ENCODE peak calls at places on chromosomes 2 and 18, in eight cellular contexts. H, L, O, Z, P, J, T and B are unnamed samples.

GRCh38 chr18:6401687-6402086 is 13.0 kb downstream of the L3MBTL4 start:
- DNase-seq in H (no peak), P (no peak), T (no peak), J (no peak), L (no peak), O (peak), Z (no peak), B (no peak)

GRCh38 chr2:112534826-112535225 is 7.4 kb upstream of the POLR1B start:
- DNase-seq in Z (no peak), L (no peak), O (no peak), J (no peak), H (no peak), T (no peak), P (no peak), B (no peak)

GRCh38 chr2:14903709-14904374 is 271.3 kb downstream of the LRATD1 start:
- DNase-seq in J (peak), L (peak), T (no peak), H (no peak), P (peak), Z (no peak), O (peak), B (peak)

GRCh38 chr2:65228249-65228750 is 669 bp downstream of the ACTR2 start:
- DNase-seq in T (no peak), L (no peak), P (peak), J (no peak), Z (no peak), O (peak), H (no peak), B (no peak)

GRCh38 chr2:136118819-136119716 is 1.1 kb upstream of the CXCR4 start:
- DNase-seq in O (peak), T (no peak), Z (peak), L (peak), P (peak), H (no peak), J (peak), B (peak)

GRCh38 chr2:46032996-46033395 is 264.2 kb upstream of the EPAS1 start:
- DNase-seq in Z (no peak), L (no peak), J (no peak), O (no peak), P (no peak), T (no peak), H (no peak), B (peak)

GRCh38 chr18:63736856-63737255 is 34.1 kb downstream of the SERPINB11 start:
- DNase-seq in T (no peak), O (no peak), H (no peak), Z (no peak), J (no peak), P (no peak), L (no peak), B (no peak)

GRCh38 chr2:191692502-191693115 is 14.7 kb downstream of the NABP1 start:
- DNase-seq in P (no peak), L (no peak), T (no peak), J (no peak), O (no peak), H (no peak), Z (no peak), B (no peak)

GRCh38 chr18:51236225-51236624 is 38.7 kb upstream of the MEX3C start:
- DNase-seq in L (no peak), H (no peak), J (no peak), O (peak), P (no peak), Z (no peak), T (peak), B (no peak)

GRCh38 chr18:54388203-54389142 is 30.8 kb downstream of the C18orf54 start:
- DNase-seq in Z (no peak), P (no peak), H (no peak), T (peak), J (no peak), L (no peak), O (peak), B (peak)

GRCh38 chr2:165164201-165164600 is 39.6 kb downstream of the SCN3A start:
- DNase-seq in J (no peak), H (no peak), P (no peak), O (no peak), T (peak), L (no peak), Z (no peak), B (no peak)

GRCh38 chr2:120398961-120399888 is 53.3 kb downstream of the INHBB start:
- DNase-seq in O (no peak), T (no peak), L (no peak), H (no peak), J (no peak), P (no peak), Z (peak), B (no peak)

GRCh38 chr18:47204908-47205522 is 28.9 kb upstream of the IER3IP1 start:
- DNase-seq in Z (no peak), H (no peak), T (peak), J (no peak), O (peak), L (peak), P (peak), B (peak)

GRCh38 chr18:75238100-75238499 is 27.5 kb downstream of the TSHZ1 start:
- DNase-seq in O (no peak), L (no peak), T (no peak), P (no peak), Z (no peak), J (no peak), H (no peak), B (no peak)

GRCh38 chr2:285506-285905 is 2.4 kb downstream of the ALKAL2 start:
- DNase-seq in L (no peak), J (no peak), O (no peak), Z (no peak), H (no peak), P (no peak), T (peak), B (no peak)

GRCh38 chr2:234193977-234194563 is 143.6 kb downstream of the SPP2 start:
- DNase-seq in T (no peak), H (no peak), J (no peak), O (no peak), L (no peak), P (no peak), Z (no peak), B (no peak)

GRCh38 chr18:63882333-63883141 is 5.0 kb upstream of the SERPINB2 start:
- DNase-seq in J (no peak), L (no peak), O (no peak), P (no peak), H (peak), Z (no peak), T (peak), B (no peak)

GRCh38 chr2:7071916-7072556 is 154.8 kb downstream of the RNF144A start:
- DNase-seq in J (no peak), T (no peak), Z (no peak), O (no peak), L (no peak), H (no peak), P (no peak), B (no peak)

GRCh38 chr18:37398248-37398920 is 167.2 kb downstream of the CELF4 start:
- DNase-seq in P (no peak), H (no peak), T (no peak), J (no peak), Z (no peak), O (no peak), L (no peak), B (no peak)

GRCh38 chr2:160720098-160720497 is 226.5 kb upstream of the RBMS1 start:
- DNase-seq in P (no peak), T (no peak), H (no peak), Z (no peak), L (no peak), J (no peak), O (no peak), B (no peak)

GRCh38 chr2:104582471-104582870 is 271.4 kb upstream of the POU3F3 start:
- DNase-seq in J (no peak), O (no peak), Z (no peak), T (no peak), L (no peak), H (no peak), P (no peak), B (no peak)

GRCh38 chr2:112048887-112049286 is 6.2 kb upstream of the TMEM87B start:
- DNase-seq in L (peak), H (peak), T (peak), O (peak), P (peak), Z (no peak), J (peak), B (no peak)

GRCh38 chr2:14632133-14632936 is at the start of gene LRATD1:
- DNase-seq in T (peak), O (peak), P (peak), H (peak), L (peak), J (peak), Z (peak), B (no peak)

GRCh38 chr2:113284481-113284880 is 5.8 kb upstream of the PAX8 start:
- DNase-seq in O (no peak), L (no peak), H (no peak), T (peak), J (no peak), P (no peak), Z (no peak), B (no peak)

GRCh38 chr2:102106133-102106556 is 36.4 kb upstream of the IL1R1 start:
- DNase-seq in P (no peak), L (no peak), O (no peak), J (no peak), H (no peak), Z (no peak), T (peak), B (no peak)

GRCh38 chr18:50473896-50474295 is 86.0 kb upstream of the MAPK4 start:
- DNase-seq in Z (no peak), P (peak), O (peak), J (peak), L (peak), H (no peak), T (no peak), B (no peak)

GRCh38 chr2:188235364-188235763 is 56.3 kb upstream of the GULP1 start:
- DNase-seq in P (no peak), J (no peak), H (no peak), T (no peak), Z (no peak), O (no peak), L (no peak), B (peak)

GRCh38 chr2:152098033-152098797 is 629 bp downstream of the CACNB4 start:
- DNase-seq in T (peak), P (no peak), H (no peak), L (no peak), Z (peak), O (peak), J (no peak), B (no peak)

GRCh38 chr2:238313991-238314350 is 6.3 kb upstream of the TRAF3IP1 start:
- DNase-seq in J (no peak), Z (peak), O (no peak), T (no peak), L (no peak), P (no peak), H (no peak), B (no peak)

GRCh38 chr2:133097666-133098065 is 427.7 kb upstream of the LYPD1 start:
- DNase-seq in T (no peak), H (no peak), O (no peak), J (no peak), Z (no peak), L (no peak), P (no peak), B (no peak)

GRCh38 chr18:12768622-12769021 is 65.8 kb downstream of the PSMG2 start:
- DNase-seq in H (no peak), P (no peak), T (peak), L (no peak), O (no peak), Z (peak), J (no peak), B (no peak)

GRCh38 chr2:166088634-166089033 is 39.2 kb downstream of the SCN1A start:
- DNase-seq in T (peak), J (no peak), Z (no peak), P (no peak), H (no peak), L (no peak), O (no peak), B (no peak)

GRCh38 chr2:129929321-129930290 is 49.9 kb upstream of the RAB6C start:
- DNase-seq in Z (no peak), H (peak), J (no peak), L (no peak), P (no peak), T (peak), O (no peak), B (no peak)

GRCh38 chr2:62199392-62200125 is 3.6 kb downstream of the B3GNT2 start:
- DNase-seq in H (no peak), Z (no peak), L (peak), P (no peak), J (no peak), T (peak), O (no peak), B (no peak)

GRCh38 chr2:14492920-14493503 is 139.5 kb upstream of the LRATD1 start:
- DNase-seq in L (no peak), O (no peak), Z (no peak), T (peak), H (no peak), P (no peak), J (no peak), B (no peak)

GRCh38 chr2:33111002-33111446 is 164.3 kb downstream of the LTBP1 start:
- DNase-seq in J (no peak), L (no peak), Z (no peak), H (no peak), P (no peak), O (no peak), T (peak), B (no peak)